ENCODE peak calls at places on chromosomes 7 and 10, in seven cellular contexts. K, A, S, Z, I, O and P are unnamed samples.

GRCh38 chr7:130874071-130874915 is 140.3 kb upstream of the KLF14 start:
- DNase-seq in K (no peak), A (no peak), S (no peak), Z (no peak), I (no peak), O (no peak), P (no peak)

GRCh38 chr10:86500846-86501245 is 20.7 kb downstream of the WAPL start:
- DNase-seq in K (no peak), A (no peak), S (no peak), Z (no peak), I (no peak), O (no peak), P (peak; percentile 36)

GRCh38 chr7:78912781-78913180 is 540.7 kb downstream of the MAGI2 start:
- DNase-seq in K (no peak), A (no peak), S (no peak), Z (no peak), I (no peak), O (no peak), P (peak; percentile 4)

GRCh38 chr7:32217841-32218467 is 147.7 kb upstream of the PDE1C start:
- DNase-seq in K (no peak), A (no peak), S (no peak), Z (no peak), I (no peak), O (no peak), P (no peak)

GRCh38 chr10:51937313-51937712 is 237.9 kb upstream of the CSTF2T start:
- DNase-seq in K (no peak), A (no peak), S (no peak), Z (no peak), I (no peak), O (no peak), P (no peak)

GRCh38 chr7:84548366-84549085 is 353.9 kb upstream of the SEMA3A start:
- DNase-seq in K (no peak), A (no peak), S (no peak), Z (no peak), I (no peak), O (no peak), P (no peak)

GRCh38 chr7:141360414-141360760 is 190.8 kb upstream of the AGK start:
- DNase-seq in K (no peak), A (no peak), S (no peak), Z (no peak), I (no peak), O (no peak), P (no peak)

GRCh38 chr7:2721842-2722241 is 33.8 kb downstream of the AMZ1 start:
- DNase-seq in K (no peak), A (no peak), S (no peak), Z (peak; percentile 15), I (no peak), O (peak; percentile 7), P (no peak)

GRCh38 chr7:14123923-14124322 is 134.5 kb upstream of the ETV1 start:
- DNase-seq in K (no peak), A (no peak), S (no peak), Z (no peak), I (no peak), O (no peak), P (no peak)

GRCh38 chr7:94877731-94878670 is 29.4 kb upstream of the PPP1R9A start:
- DNase-seq in K (no peak), A (no peak), S (no peak), Z (no peak), I (no peak), O (no peak), P (peak; percentile 8)

GRCh38 chr7:29147821-29148220 is 1.5 kb upstream of the CPVL start:
- DNase-seq in K (no peak), A (no peak), S (no peak), Z (no peak), I (no peak), O (peak; percentile 31), P (no peak)

GRCh38 chr10:20746856-20747255 is 150.3 kb downstream of the NEBL start:
- DNase-seq in K (no peak), A (no peak), S (no peak), Z (no peak), I (no peak), O (no peak), P (no peak)

DNA sequence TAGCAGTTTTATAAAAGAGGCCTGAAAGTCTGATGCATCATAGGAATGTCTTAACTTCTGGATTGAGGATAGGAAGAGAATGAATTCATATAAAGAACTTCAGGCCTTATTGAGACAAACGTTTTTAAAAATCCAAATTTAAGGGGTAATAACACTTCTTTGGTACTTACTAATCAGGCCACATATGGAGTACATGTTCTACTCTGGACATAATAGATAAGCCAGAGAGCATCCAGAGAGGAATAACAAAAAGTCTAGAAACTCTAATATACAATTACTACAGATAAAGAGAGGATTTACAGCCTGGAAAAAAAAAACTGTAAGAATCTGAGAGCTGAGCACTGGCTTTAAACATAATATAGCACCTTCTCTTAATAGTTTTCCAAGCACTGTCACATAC is 2.9 kb downstream of the MTPAP start:
- DNase-seq in K (no peak), A (no peak), S (no peak), Z (no peak), I (no peak), O (no peak), P (no peak)
- H3K4me3 ChIP-seq in K (no peak overlapping the region), A (peak overlapping the region; percentile 85), S (no peak overlapping the region), Z (no peak overlapping the region), I (no peak overlapping the region), O (no peak overlapping the region), P (no peak overlapping the region)

DNA sequence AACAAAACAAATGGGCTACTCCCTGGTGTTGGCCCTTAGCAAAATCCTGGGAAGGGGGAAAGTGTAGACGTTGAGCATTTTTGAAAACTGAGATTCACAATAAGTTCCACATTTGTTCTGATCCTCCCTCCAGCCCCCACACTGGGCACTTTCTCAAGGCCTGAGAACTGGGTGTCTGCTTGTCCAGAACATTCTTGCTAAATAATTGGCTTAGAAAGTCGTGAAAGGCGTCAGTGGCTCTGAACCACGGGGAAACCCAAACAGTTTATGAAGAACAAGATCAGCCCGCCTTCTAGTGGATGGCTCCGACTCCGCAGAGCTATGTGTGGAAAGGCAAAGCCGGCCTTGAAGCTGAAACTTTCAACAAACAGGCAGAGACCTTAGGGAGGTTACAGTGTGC is 370.1 kb downstream of the PRPF18 start:
- DNase-seq in K (peak; percentile 93), A (peak; percentile 78), S (peak; percentile 77), Z (peak; percentile 27), I (peak; percentile 29), O (peak; percentile 74), P (no peak)
- TF ChIP-seq CTCF in K (peak; percentile 76), A (peak; percentile 13), S (peak; percentile 23), Z (no peak), I (peak; percentile 12), O (peak; percentile 61), P (no peak)

GRCh38 chr7:761631-762030 is 34.5 kb upstream of the PRKAR1B start:
- DNase-seq in K (no peak), A (no peak), S (no peak), Z (no peak), I (no peak), O (no peak), P (no peak)
- H3K36me3 ChIP-seq in K (peaks cover 72% of the 10 kb centered on the region), A (peaks cover 3% of the 10 kb centered on the region), S (peaks cover 98% of the 10 kb centered on the region), Z (peaks cover 8% of the 10 kb centered on the region), I (peaks cover 54% of the 10 kb centered on the region), O (peaks cover 80% of the 10 kb centered on the region), P (peaks cover 29% of the 10 kb centered on the region)

GRCh38 chr7:42227523-42227922 is 9.5 kb downstream of the GLI3 start:
- DNase-seq in K (no peak), A (no peak), S (no peak), Z (no peak), I (no peak), O (no peak), P (peak; percentile 62)
- H3K4me3 ChIP-seq in K (peak overlapping the region; percentile 43), A (peak overlapping the region; percentile 51), S (no peak overlapping the region), Z (no peak overlapping the region), I (peak overlapping the region; percentile 15), O (peak overlapping the region; percentile 57), P (peak overlapping the region; percentile 41)

GRCh38 chr7:46695045-46695708 is 774.1 kb upstream of the IGFBP3 start:
- DNase-seq in K (no peak), A (no peak), S (no peak), Z (no peak), I (no peak), O (no peak), P (no peak)
- TF ChIP-seq CTCF in K (no peak), A (no peak), S (no peak), Z (no peak), I (no peak), O (peak; percentile 8), P (no peak)

GRCh38 chr7:127680983-127681382 is 29.0 kb downstream of the SND1 start:
- DNase-seq in K (no peak), A (no peak), S (no peak), Z (no peak), I (no peak), O (no peak), P (no peak)
- H3K36me3 ChIP-seq in K (no peaks in the 10 kb centered on the region), A (no peaks in the 10 kb centered on the region), S (peaks cover 26% of the 10 kb centered on the region), Z (no peaks in the 10 kb centered on the region), I (no peaks in the 10 kb centered on the region), O (peaks cover 20% of the 10 kb centered on the region), P (no peaks in the 10 kb centered on the region)